ENCODE peak calls at places on chromosomes 6 and 20, in ten cellular contexts. S is memory B cell, V is posterior vena cava, I is cardiac muscle cell, Z is lower lobe of right lung, T is NAMALWA, P is GM19239, E is Right ventricle myocardium inferior, K is activated T-cell treated with anti-CD3 and anti-CD28 coated beads for 4 hours, A is neural progenitor cell. B is an unnamed sample.
A peak's percentile ranks its signal among the peaks of the same experiment; 100 is the strongest.

GRCh38 chr6:11366934-11367637 is 134.6 kb upstream of the NEDD9 start:
- DNase-seq in S (no peak), V (no peak), I (no peak), Z (no peak), T (no peak), P (peak; percentile 10), E (no peak), K (no peak), A (peak; percentile 57), B (no peak)

GRCh38 chr6:159726196-159726917 is 949 bp upstream of the WTAP start:
- DNase-seq in S (no peak), V (no peak), I (no peak), Z (no peak), T (no peak), P (no peak), E (no peak), K (no peak), A (peak; percentile 86), B (no peak)

GRCh38 chr6:6008648-6009421 is 2.1 kb upstream of the NRN1 start:
- DNase-seq in S (no peak), V (peak; percentile 91), I (peak; percentile 90), Z (peak; percentile 83), T (peak; percentile 94), P (peak; percentile 77), E (peak; percentile 88), K (no peak), A (peak; percentile 91), B (peak; percentile 36)

GRCh38 chr6:36752187-36752885 is 54.7 kb downstream of the RAB44 start:
- DNase-seq in S (no peak), V (no peak), I (no peak), Z (no peak), T (no peak), P (no peak), E (no peak), K (no peak), A (no peak), B (no peak)

GRCh38 chr20:40663991-40664880 is 24.8 kb downstream of the MAFB start:
- DNase-seq in S (no peak), V (no peak), I (no peak), Z (peak; percentile 87), T (no peak), P (no peak), E (peak; percentile 37), K (no peak), A (no peak), B (no peak)

GRCh38 chr6:109458774-109459531 is 3.4 kb upstream of the MICAL1 start:
- DNase-seq in S (peak; percentile 45), V (no peak), I (no peak), Z (no peak), T (peak; percentile 56), P (no peak), E (no peak), K (peak; percentile 30), A (peak; percentile 53), B (no peak)

GRCh38 chr6:156828280-156828703 is 51.1 kb downstream of the ARID1B start:
- DNase-seq in S (no peak), V (no peak), I (no peak), Z (no peak), T (no peak), P (no peak), E (no peak), K (no peak), A (no peak), B (no peak)

GRCh38 chr20:9615118-9615517 is 100.7 kb downstream of the LAMP5 start:
- DNase-seq in S (no peak), V (no peak), I (no peak), Z (no peak), T (no peak), P (no peak), E (no peak), K (no peak), A (no peak), B (no peak)

GRCh38 chr6:53916804-53917463 is 122.1 kb downstream of the LRRC1 start:
- DNase-seq in S (no peak), V (no peak), I (no peak), Z (no peak), T (no peak), P (no peak), E (no peak), K (no peak), A (no peak), B (no peak)

GRCh38 chr6:161748535-161749386 is 474.9 kb upstream of the AGPAT4 start:
- DNase-seq in S (no peak), V (no peak), I (peak; percentile 82), Z (no peak), T (peak; percentile 56), P (no peak), E (peak; percentile 68), K (no peak), A (peak; percentile 86), B (no peak)

GRCh38 chr6:118198746-118199145 is 291.7 kb downstream of the SLC35F1 start:
- DNase-seq in S (no peak), V (no peak), I (no peak), Z (no peak), T (no peak), P (no peak), E (no peak), K (no peak), A (no peak), B (no peak)

GRCh38 chr20:24657211-24657610 is 187.8 kb downstream of the SYNDIG1 start:
- DNase-seq in S (no peak), V (peak; percentile 73), I (no peak), Z (no peak), T (no peak), P (no peak), E (no peak), K (no peak), A (no peak), B (no peak)

GRCh38 chr20:32672982-32673727 is 586 bp downstream of the C20orf203 start:
- DNase-seq in S (peak; percentile 7), V (no peak), I (no peak), Z (peak; percentile 58), T (peak; percentile 73), P (peak; percentile 49), E (no peak), K (no peak), A (no peak), B (peak; percentile 26)

GRCh38 chr20:44433751-44434538 is 41.7 kb upstream of the TTPAL start:
- DNase-seq in S (no peak), V (no peak), I (no peak), Z (no peak), T (no peak), P (no peak), E (no peak), K (no peak), A (no peak), B (no peak)

GRCh38 chr6:16712250-16712930 is 48.9 kb downstream of the ATXN1 start:
- DNase-seq in S (no peak), V (no peak), I (no peak), Z (no peak), T (peak; percentile 53), P (no peak), E (no peak), K (no peak), A (no peak), B (peak; percentile 24)

GRCh38 chr20:8583209-8584106 is 451.4 kb downstream of the PLCB1 start:
- DNase-seq in S (no peak), V (no peak), I (no peak), Z (no peak), T (no peak), P (no peak), E (no peak), K (no peak), A (no peak), B (no peak)

GRCh38 chr6:37981626-37982025 is 162.1 kb downstream of the ZFAND3 start:
- DNase-seq in S (no peak), V (no peak), I (no peak), Z (no peak), T (no peak), P (no peak), E (no peak), K (no peak), A (no peak), B (no peak)

GRCh38 chr6:71291991-71292390 is 3.4 kb downstream of the OGFRL1 start:
- DNase-seq in S (no peak), V (no peak), I (no peak), Z (no peak), T (no peak), P (no peak), E (no peak), K (no peak), A (no peak), B (no peak)

GRCh38 chr6:140979642-140980091 is 1153.1 kb upstream of the GJE1 start:
- DNase-seq in S (no peak), V (no peak), I (peak; percentile 32), Z (no peak), T (no peak), P (no peak), E (no peak), K (no peak), A (no peak), B (no peak)

GRCh38 chr6:5663739-5664138 is 343.0 kb downstream of the NRN1 start:
- DNase-seq in S (no peak), V (no peak), I (peak; percentile 22), Z (no peak), T (no peak), P (no peak), E (no peak), K (no peak), A (no peak), B (no peak)

GRCh38 chr20:53767206-53767924 is 173.7 kb upstream of the ZNF217 start:
- DNase-seq in S (no peak), V (no peak), I (no peak), Z (no peak), T (no peak), P (peak; percentile 28), E (no peak), K (no peak), A (no peak), B (no peak)

GRCh38 chr6:107670792-107671199 is 153.3 kb downstream of the SCML4 start:
- DNase-seq in S (peak; percentile 57), V (no peak), I (peak; percentile 22), Z (peak; percentile 71), T (peak; percentile 26), P (peak; percentile 21), E (peak; percentile 79), K (no peak), A (peak; percentile 30), B (peak; percentile 76)

GRCh38 chr20:14780508-14780907 is 443.1 kb upstream of the FLRT3 start:
- DNase-seq in S (no peak), V (no peak), I (no peak), Z (no peak), T (no peak), P (no peak), E (no peak), K (no peak), A (no peak), B (no peak)

GRCh38 chr6:150261997-150262396 is 106.8 kb upstream of the IYD start:
- DNase-seq in S (no peak), V (no peak), I (no peak), Z (no peak), T (no peak), P (no peak), E (peak; percentile 45), K (no peak), A (peak; percentile 31), B (no peak)

GRCh38 chr20:62710886-62711702 is 2.5 kb downstream of the NTSR1 start:
- DNase-seq in S (no peak), V (no peak), I (no peak), Z (no peak), T (peak; percentile 41), P (no peak), E (peak; percentile 60), K (peak; percentile 31), A (no peak), B (no peak)

GRCh38 chr6:89267918-89268317 is 47.2 kb downstream of the GABRR2 start:
- DNase-seq in S (no peak), V (no peak), I (no peak), Z (no peak), T (no peak), P (no peak), E (no peak), K (no peak), A (no peak), B (no peak)

B was measured in GM12864.